ENCODE peak calls at places on chromosome 18, in eight cellular contexts. One of them, this sample, is unnamed.

GRCh38 chr18:70154591-70155194 is 50.8 kb downstream of the RTTN start:
- DNase-seq in cardiac fibroblast: peak
- DNase-seq in iris pigment epithelial cell: peak
- DNase-seq in activated naive CD8-positive, alpha-beta T cell treated with anti-CD3 and anti-CD28 coated beads for 36 hours: no peak
- DNase-seq in transverse colon: no peak
- DNase-seq in amygdala: no peak
- DNase-seq in OCI-M1: peak
- DNase-seq in EL: peak
- DNase-seq in this sample: no peak

GRCh38 chr18:58633874-58634273 is 5.0 kb upstream of the ALPK2 start:
- DNase-seq in cardiac fibroblast: no peak
- DNase-seq in amygdala: no peak
- DNase-seq in OCI-M1: no peak
- DNase-seq in EL: no peak
- DNase-seq in activated naive CD8-positive, alpha-beta T cell treated with anti-CD3 and anti-CD28 coated beads for 36 hours: no peak
- DNase-seq in transverse colon: no peak
- DNase-seq in iris pigment epithelial cell: no peak
- DNase-seq in this sample: no peak

GRCh38 chr18:45066868-45067267 is 386.2 kb downstream of the SETBP1 start:
- DNase-seq in OCI-M1: peak
- DNase-seq in amygdala: no peak
- DNase-seq in transverse colon: no peak
- DNase-seq in cardiac fibroblast: no peak
- DNase-seq in iris pigment epithelial cell: no peak
- DNase-seq in EL: no peak
- DNase-seq in activated naive CD8-positive, alpha-beta T cell treated with anti-CD3 and anti-CD28 coated beads for 36 hours: no peak
- DNase-seq in this sample: no peak

GRCh38 chr18:70576281-70577022 is 287.6 kb downstream of the SOCS6 start:
- DNase-seq in transverse colon: no peak
- DNase-seq in cardiac fibroblast: no peak
- DNase-seq in EL: no peak
- DNase-seq in OCI-M1: no peak
- DNase-seq in amygdala: no peak
- DNase-seq in iris pigment epithelial cell: no peak
- DNase-seq in activated naive CD8-positive, alpha-beta T cell treated with anti-CD3 and anti-CD28 coated beads for 36 hours: no peak
- DNase-seq in this sample: no peak

GRCh38 chr18:42784612-42785011 is 330.9 kb downstream of the RIT2 start:
- DNase-seq in EL: no peak
- DNase-seq in OCI-M1: no peak
- DNase-seq in amygdala: no peak
- DNase-seq in cardiac fibroblast: no peak
- DNase-seq in activated naive CD8-positive, alpha-beta T cell treated with anti-CD3 and anti-CD28 coated beads for 36 hours: no peak
- DNase-seq in iris pigment epithelial cell: no peak
- DNase-seq in transverse colon: no peak
- DNase-seq in this sample: no peak

GRCh38 chr18:12248926-12249720 is 5.0 kb upstream of the CIDEA start:
- DNase-seq in transverse colon: no peak
- DNase-seq in EL: no peak
- DNase-seq in iris pigment epithelial cell: no peak
- DNase-seq in cardiac fibroblast: no peak
- DNase-seq in amygdala: no peak
- DNase-seq in OCI-M1: no peak
- DNase-seq in activated naive CD8-positive, alpha-beta T cell treated with anti-CD3 and anti-CD28 coated beads for 36 hours: no peak
- DNase-seq in this sample: no peak

GRCh38 chr18:32441536-32441935 is 29.1 kb downstream of the GAREM1 start:
- DNase-seq in EL: no peak
- DNase-seq in amygdala: no peak
- DNase-seq in iris pigment epithelial cell: peak
- DNase-seq in transverse colon: no peak
- DNase-seq in cardiac fibroblast: peak
- DNase-seq in activated naive CD8-positive, alpha-beta T cell treated with anti-CD3 and anti-CD28 coated beads for 36 hours: no peak
- DNase-seq in OCI-M1: no peak
- DNase-seq in this sample: no peak

GRCh38 chr18:78586596-78586995 is 393.0 kb upstream of the SALL3 start:
- DNase-seq in cardiac fibroblast: no peak
- DNase-seq in OCI-M1: no peak
- DNase-seq in activated naive CD8-positive, alpha-beta T cell treated with anti-CD3 and anti-CD28 coated beads for 36 hours: no peak
- DNase-seq in EL: no peak
- DNase-seq in iris pigment epithelial cell: no peak
- DNase-seq in transverse colon: no peak
- DNase-seq in amygdala: no peak
- DNase-seq in this sample: no peak

This sample was measured in colonic mucosa.